ENCODE peak calls at places on chromosome 1, in seven cellular contexts. G is endothelial cell; F is prostate gland; I is astrocyte of the spinal cord; T is CD4-positive, alpha-beta T cell; O is astrocyte of the cerebellum; Z is Peyer's patch. L is an unnamed sample.

GRCh38 chr1:240599830-240600229 is 12.1 kb downstream of the GREM2 start:
- DNase-seq in O (no peak), T (no peak), Z (no peak), I (no peak), F (no peak), G (no peak), L (no peak)

GRCh38 chr1:201361652-201362504 is 15.6 kb downstream of the TNNT2 start:
- DNase-seq in F (peak), Z (peak), G (peak), T (no peak), O (no peak), I (peak), L (peak)

GRCh38 chr1:228045405-228045804 is 37.1 kb upstream of the ARF1 start:
- DNase-seq in I (no peak), O (no peak), F (no peak), T (no peak), Z (peak), G (no peak), L (no peak)

GRCh38 chr1:171935086-171935485 is 93.8 kb downstream of the DNM3 start:
- DNase-seq in I (no peak), T (no peak), O (no peak), Z (no peak), G (no peak), F (no peak), L (no peak)

GRCh38 chr1:113615425-113615824 is 143.9 kb downstream of the PHTF1 start:
- DNase-seq in F (no peak), O (peak), T (no peak), Z (no peak), G (no peak), I (peak), L (peak)

GRCh38 chr1:154951901-154952657 is 3.8 kb downstream of the PBXIP1 start:
- DNase-seq in O (no peak), Z (no peak), F (no peak), T (peak), I (no peak), G (no peak), L (no peak)

GRCh38 chr1:110098222-110099026 is 13.8 kb upstream of the UBL4B start:
- DNase-seq in T (no peak), O (no peak), I (no peak), Z (no peak), G (no peak), F (no peak), L (no peak)

GRCh38 chr1:150881331-150882070 is 5.1 kb upstream of the ARNT start:
- DNase-seq in F (no peak), T (no peak), Z (no peak), I (peak), O (peak), G (no peak), L (peak)

GRCh38 chr1:194181845-194182244 is 995.4 kb upstream of the B3GALT2 start:
- DNase-seq in Z (no peak), O (no peak), T (no peak), F (no peak), G (no peak), I (no peak), L (no peak)

GRCh38 chr1:221203224-221204054 is 324.2 kb downstream of the HLX start:
- DNase-seq in I (peak), G (peak), T (peak), Z (peak), O (peak), F (peak), L (peak)

GRCh38 chr1:93694833-93695232 is 13.2 kb upstream of the BCAR3 start:
- DNase-seq in G (no peak), Z (no peak), O (no peak), I (no peak), T (no peak), F (no peak), L (peak)

GRCh38 chr1:233641029-233641428 is 27.1 kb downstream of the KCNK1 start:
- DNase-seq in T (no peak), O (no peak), F (no peak), Z (no peak), G (no peak), I (no peak), L (no peak)

GRCh38 chr1:39896909-39897685 is 4.6 kb downstream of the MYCL start:
- DNase-seq in F (no peak), G (no peak), T (no peak), I (peak), O (peak), Z (no peak), L (no peak)

GRCh38 chr1:90717356-90717664 is 208 bp upstream of the BARHL2 start:
- DNase-seq in T (no peak), G (peak), F (no peak), I (no peak), Z (no peak), O (no peak), L (no peak)

GRCh38 chr1:112938188-112938587 is 17.8 kb downstream of the SLC16A1 start:
- DNase-seq in G (no peak), I (peak), O (no peak), T (no peak), Z (no peak), F (no peak), L (peak)

GRCh38 chr1:187338762-187339412 is 510.1 kb downstream of the PLA2G4A start:
- DNase-seq in T (no peak), O (no peak), Z (no peak), F (no peak), I (no peak), G (no peak), L (no peak)
- TF ChIP-seq CTCF in T (no peak), O (no peak), Z (no peak), F (no peak), I (no peak), G (no peak), L (no peak)

GRCh38 chr1:2459757-2460156 is 16.3 kb upstream of the PLCH2 start:
- DNase-seq in I (peak), T (no peak), F (no peak), G (no peak), O (peak), Z (no peak), L (no peak)
- TF ChIP-seq CTCF in I (peak), T (no peak), F (no peak), G (no peak), O (peak), Z (no peak), L (no peak)

DNA sequence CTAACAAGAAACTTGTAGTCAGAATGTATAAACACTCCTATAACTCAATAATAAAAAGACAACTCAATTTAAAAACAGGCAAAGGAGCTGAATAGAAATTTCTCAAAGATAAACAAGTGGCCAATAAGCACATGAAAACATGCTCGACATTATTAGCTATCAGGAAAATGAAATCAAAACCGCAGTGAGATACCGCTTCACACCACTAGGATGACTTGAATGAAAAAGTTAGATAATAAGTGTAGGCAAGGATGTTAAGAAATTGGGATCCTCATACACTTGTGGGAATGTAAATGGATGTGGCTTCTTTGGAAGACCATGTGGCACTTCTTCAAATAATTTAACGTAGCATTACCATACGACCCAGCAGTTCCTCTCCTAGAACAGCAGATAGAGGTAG is 8.9 kb downstream of the RALGPS2 start:
- DNase-seq in F (no peak), Z (no peak), I (no peak), T (no peak), O (no peak), G (no peak), L (no peak)
- TF ChIP-seq CTCF in F (peak), Z (peak), I (no peak), T (no peak), O (peak), G (peak), L (peak)

GRCh38 chr1:234726359-234726836 is 116.4 kb upstream of the IRF2BP2 start:
- DNase-seq in Z (no peak), F (peak), O (no peak), G (no peak), I (no peak), T (no peak), L (peak)
- TF ChIP-seq CTCF in Z (no peak), F (no peak), O (no peak), G (no peak), I (no peak), T (no peak), L (no peak)

GRCh38 chr1:236143104-236143948 is 987 bp downstream of the GPR137B start:
- DNase-seq in O (no peak), T (no peak), I (peak), F (no peak), G (peak), Z (no peak), L (peak)

GRCh38 chr1:236144033-236144432 is 1.7 kb downstream of the GPR137B start:
- DNase-seq in O (no peak), Z (no peak), T (no peak), F (no peak), G (no peak), I (no peak), L (no peak)

GRCh38 chr1:236140705-236141446 is 1.5 kb upstream of the GPR137B start:
- DNase-seq in F (no peak), G (no peak), T (no peak), Z (no peak), O (no peak), I (no peak), L (no peak)

GRCh38 chr1:236141447-236142357 is 637 bp upstream of the GPR137B start:
- DNase-seq in G (peak), T (no peak), F (no peak), I (peak), Z (peak), O (no peak), L (peak)

DNA sequence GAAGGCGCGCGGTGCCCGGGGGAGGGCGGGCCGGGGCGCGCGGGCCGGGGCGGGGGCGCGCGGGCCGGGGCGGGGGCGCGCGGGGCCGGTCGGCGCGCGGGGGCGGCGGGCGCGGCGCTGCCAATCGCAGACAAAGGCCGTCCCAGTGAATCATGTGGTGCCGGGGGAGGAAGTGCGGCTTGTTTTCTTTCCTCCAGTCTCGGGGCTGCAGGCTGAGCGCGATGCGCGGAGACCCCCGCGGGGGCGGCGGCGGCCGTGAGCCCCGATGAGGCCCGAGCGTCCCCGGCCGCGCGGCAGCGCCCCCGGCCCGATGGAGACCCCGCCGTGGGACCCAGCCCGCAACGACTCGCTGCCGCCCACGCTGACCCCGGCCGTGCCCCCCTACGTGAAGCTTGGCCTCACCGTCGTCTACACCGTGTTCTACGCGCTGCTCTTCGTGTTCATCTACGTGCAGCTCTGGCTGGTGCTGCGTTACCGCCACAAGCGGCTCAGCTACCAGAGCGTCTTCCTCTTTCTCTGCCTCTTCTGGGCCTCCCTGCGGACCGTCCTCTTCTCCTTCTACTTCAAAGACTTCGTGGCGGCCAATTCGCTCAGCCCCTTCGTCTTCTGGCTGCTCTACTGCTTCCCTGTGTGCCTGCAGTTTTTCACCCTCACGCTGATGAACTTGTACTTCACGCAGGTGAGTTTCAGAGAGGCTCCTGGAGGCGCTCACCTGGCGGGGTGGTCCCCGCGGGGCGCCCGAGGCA is at the start of gene GPR137B:
- DNase-seq in O (no peak), I (peak), T (peak), F (peak), G (peak), Z (peak), L (peak)
- TF ChIP-seq CTCF in O (no peak), I (no peak), T (no peak), F (no peak), G (no peak), Z (no peak), L (no peak)

DNA sequence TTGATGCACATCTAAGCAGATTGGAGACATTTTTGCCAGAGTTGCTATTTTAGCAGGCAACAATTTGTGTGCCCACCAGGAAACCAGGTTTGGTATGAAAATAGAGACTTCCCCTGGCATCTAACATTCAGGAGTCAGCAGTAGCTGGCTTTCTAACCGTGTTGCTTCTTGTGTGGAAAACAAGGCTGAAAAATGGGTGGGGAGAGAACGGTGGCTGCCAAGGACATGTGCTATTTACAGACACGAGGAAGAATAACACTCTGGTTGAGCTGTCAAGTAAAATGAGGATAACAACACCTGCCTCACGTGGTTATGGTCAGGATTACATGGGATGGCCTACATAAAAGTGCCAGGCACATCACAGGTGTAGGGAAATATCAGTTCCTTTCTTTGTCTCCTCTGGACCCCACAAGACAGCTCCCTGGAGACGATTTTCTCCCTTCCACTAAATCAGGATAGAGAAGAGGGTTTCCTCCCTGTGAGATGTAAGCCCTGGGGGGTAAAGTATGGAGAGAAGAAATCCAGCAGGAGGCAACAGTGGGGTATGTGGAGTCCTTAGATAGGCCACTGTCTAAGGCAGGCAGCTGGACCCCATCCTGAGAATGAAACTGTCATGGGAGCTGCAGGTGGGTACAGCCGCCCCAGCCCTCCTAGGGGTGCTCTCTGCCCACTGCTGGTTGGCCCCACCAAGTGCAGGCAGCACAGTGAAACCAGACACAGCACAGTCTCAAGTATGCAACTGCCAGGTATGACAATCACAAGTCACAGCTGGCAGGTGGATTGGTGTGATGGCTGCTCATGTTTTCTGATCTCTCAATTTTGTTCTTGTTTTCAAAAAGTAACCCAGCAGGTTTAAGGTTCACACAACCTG is 80.3 kb downstream of the TENT5C start:
- DNase-seq in G (no peak), O (no peak), F (no peak), T (no peak), Z (no peak), I (no peak), L (no peak)
- TF ChIP-seq CTCF in G (no peak), O (no peak), F (no peak), T (no peak), Z (no peak), I (no peak), L (no peak)

GRCh38 chr1:11059990-11060948 is at the start of gene SRM:
- DNase-seq in T (peak), Z (peak), I (peak), G (peak), F (peak), O (peak), L (peak)
- TF ChIP-seq CTCF in T (no peak), Z (peak), I (peak), G (peak), F (no peak), O (no peak), L (peak)

GRCh38 chr1:51906306-51907078 is 28.0 kb upstream of the NRDC start:
- DNase-seq in F (no peak), Z (no peak), T (no peak), O (peak), G (no peak), I (peak), L (peak)
- TF ChIP-seq CTCF in F (no peak), Z (no peak), T (no peak), O (no peak), G (no peak), I (no peak), L (no peak)

GRCh38 chr1:79044974-79045650 is 38.6 kb upstream of the ADGRL4 start:
- DNase-seq in O (no peak), Z (no peak), G (peak), F (no peak), I (no peak), T (no peak), L (no peak)
- TF ChIP-seq CTCF in O (no peak), Z (no peak), G (no peak), F (no peak), I (no peak), T (no peak), L (no peak)

GRCh38 chr1:65717815-65718454 is 74.8 kb upstream of the PDE4B start:
- DNase-seq in F (no peak), T (no peak), O (peak), I (peak), Z (no peak), G (no peak), L (peak)
- TF ChIP-seq CTCF in F (no peak), T (no peak), O (peak), I (peak), Z (no peak), G (no peak), L (no peak)